ENCODE peak calls at places on chromosome X, in nine cellular contexts. Z, T, D, K, C, H, P, I and W are unnamed samples.

GRCh38 chrX:153723351-153724251 is 586 bp downstream of the BCAP31 start:
- DNase-seq in Z (no peak), T (peak), D (no peak), K (peak), C (peak), H (peak), P (peak), I (peak), W (peak)

GRCh38 chrX:107712231-107713204 is 63.1 kb downstream of the TSC22D3 start:
- DNase-seq in Z (no peak), T (peak), D (peak), K (no peak), C (no peak), H (peak), P (peak), I (peak), W (peak)

GRCh38 chrX:24900234-24900633 is 115.5 kb downstream of the ARX start:
- DNase-seq in Z (no peak), T (no peak), D (no peak), K (no peak), C (no peak), H (no peak), P (no peak), I (no peak), W (no peak)

GRCh38 chrX:115234220-115234557 is 293 bp upstream of the LRCH2 start:
- DNase-seq in Z (no peak), T (no peak), D (no peak), K (no peak), C (no peak), H (peak), P (no peak), I (peak), W (no peak)

GRCh38 chrX:64204252-64204651 is 1.3 kb downstream of the AMER1 start:
- DNase-seq in Z (no peak), T (peak), D (no peak), K (no peak), C (no peak), H (no peak), P (no peak), I (no peak), W (no peak)

GRCh38 chrX:63934160-63934559 is 149.1 kb upstream of the ARHGEF9 start:
- DNase-seq in Z (no peak), T (no peak), D (no peak), K (no peak), C (no peak), H (no peak), P (no peak), I (no peak), W (no peak)

GRCh38 chrX:39755152-39756032 is 342.4 kb downstream of the BCOR start:
- DNase-seq in Z (no peak), T (peak), D (peak), K (no peak), C (peak), H (peak), P (no peak), I (peak), W (no peak)

GRCh38 chrX:114611018-114611619 is 27.2 kb downstream of the HTR2C start:
- DNase-seq in Z (no peak), T (no peak), D (peak), K (peak), C (peak), H (peak), P (no peak), I (peak), W (peak)

GRCh38 chrX:154368630-154369452 is 5.6 kb downstream of the FLNA start:
- DNase-seq in Z (no peak), T (peak), D (peak), K (peak), C (no peak), H (peak), P (peak), I (peak), W (peak)

GRCh38 chrX:16970977-16971376 is 24.5 kb downstream of the REPS2 start:
- DNase-seq in Z (no peak), T (no peak), D (no peak), K (no peak), C (no peak), H (peak), P (no peak), I (peak), W (no peak)

GRCh38 chrX:155148724-155149537 is 67.3 kb upstream of the VBP1 start:
- DNase-seq in Z (peak), T (no peak), D (peak), K (peak), C (no peak), H (peak), P (no peak), I (peak), W (no peak)

GRCh38 chrX:130216312-130216711 is 44.5 kb downstream of the RAB33A start:
- DNase-seq in Z (no peak), T (no peak), D (no peak), K (no peak), C (no peak), H (peak), P (no peak), I (peak), W (no peak)

GRCh38 chrX:69158166-69159040 is 6.8 kb downstream of the PJA1 start:
- DNase-seq in Z (peak), T (peak), D (peak), K (peak), C (peak), H (peak), P (no peak), I (peak), W (no peak)

GRCh38 chrX:135437867-135438733 is 16.4 kb downstream of the SMIM10L2A start:
- DNase-seq in Z (no peak), T (no peak), D (no peak), K (no peak), C (peak), H (no peak), P (no peak), I (no peak), W (no peak)

GRCh38 chrX:145405012-145405411 is 157.7 kb downstream of the SPANXN1 start:
- DNase-seq in Z (peak), T (no peak), D (peak), K (no peak), C (peak), H (peak), P (no peak), I (peak), W (no peak)

GRCh38 chrX:74133156-74133796 is 170.7 kb upstream of the ZCCHC13 start:
- DNase-seq in Z (peak), T (no peak), D (peak), K (peak), C (peak), H (peak), P (no peak), I (peak), W (peak)

GRCh38 chrX:40908857-40909475 is 173.6 kb upstream of the MED14 start:
- DNase-seq in Z (no peak), T (no peak), D (no peak), K (no peak), C (no peak), H (peak), P (no peak), I (peak), W (no peak)

GRCh38 chrX:115040417-115040816 is 23.0 kb upstream of the IL13RA2 start:
- DNase-seq in Z (no peak), T (no peak), D (no peak), K (no peak), C (no peak), H (no peak), P (no peak), I (no peak), W (no peak)

GRCh38 chrX:136214551-136214950 is 36.6 kb downstream of the MAP7D3 start:
- DNase-seq in Z (no peak), T (no peak), D (no peak), K (no peak), C (no peak), H (peak), P (no peak), I (peak), W (no peak)

GRCh38 chrX:78104447-78105176 is 564 bp downstream of the PGK1 start:
- DNase-seq in Z (peak), T (peak), D (peak), K (no peak), C (peak), H (peak), P (peak), I (peak), W (peak)

GRCh38 chrX:11768039-11768438 is 10.0 kb downstream of the MSL3 start:
- DNase-seq in Z (no peak), T (no peak), D (no peak), K (no peak), C (no peak), H (no peak), P (no peak), I (no peak), W (no peak)